ENCODE peak calls at places on chromosome 9, in seven cellular contexts. One of them, this sample, is unnamed.
A peak's percentile ranks its signal among the peaks of the same experiment; 100 is the strongest.

GRCh38 chr9:24698864-24699518 is 153.3 kb upstream of the IZUMO3 start:
- DNase-seq in NK-92 treated with Interleukin-12 subunit alpha and Interleukin-12 subunit beta, amount 100 ng/mL, for 24 hours: no peak
- DNase-seq in mammary epithelial cell: no peak
- DNase-seq in fibroblast of lung: no peak
- DNase-seq in hippocampal formation: no peak
- DNase-seq in ELR: no peak
- DNase-seq in GM12891: no peak
- DNase-seq in this sample: no peak

GRCh38 chr9:122382901-122383850 is 12.4 kb downstream of the PTGS1 start:
- DNase-seq in fibroblast of lung: peak; percentile 55
- DNase-seq in ELR: no peak
- DNase-seq in NK-92 treated with Interleukin-12 subunit alpha and Interleukin-12 subunit beta, amount 100 ng/mL, for 24 hours: no peak
- DNase-seq in hippocampal formation: no peak
- DNase-seq in GM12891: no peak
- DNase-seq in mammary epithelial cell: no peak
- DNase-seq in this sample: no peak

GRCh38 chr9:98551511-98552286 is 157.0 kb downstream of the GABBR2 start:
- DNase-seq in NK-92 treated with Interleukin-12 subunit alpha and Interleukin-12 subunit beta, amount 100 ng/mL, for 24 hours: no peak
- DNase-seq in fibroblast of lung: peak; percentile 63
- DNase-seq in hippocampal formation: no peak
- DNase-seq in GM12891: no peak
- DNase-seq in ELR: peak; percentile 81
- DNase-seq in mammary epithelial cell: peak; percentile 59
- DNase-seq in this sample: peak; percentile 81

GRCh38 chr9:37997636-37998374 is 71.2 kb downstream of the SHB start:
- DNase-seq in hippocampal formation: peak; percentile 46
- DNase-seq in GM12891: no peak
- DNase-seq in fibroblast of lung: no peak
- DNase-seq in mammary epithelial cell: no peak
- DNase-seq in ELR: no peak
- DNase-seq in NK-92 treated with Interleukin-12 subunit alpha and Interleukin-12 subunit beta, amount 100 ng/mL, for 24 hours: no peak
- DNase-seq in this sample: no peak

GRCh38 chr9:100427366-100428263 is 672 bp downstream of the MSANTD3 start:
- DNase-seq in mammary epithelial cell: peak; percentile 75
- DNase-seq in fibroblast of lung: peak; percentile 70
- DNase-seq in hippocampal formation: peak; percentile 37
- DNase-seq in GM12891: no peak
- DNase-seq in NK-92 treated with Interleukin-12 subunit alpha and Interleukin-12 subunit beta, amount 100 ng/mL, for 24 hours: no peak
- DNase-seq in ELR: peak; percentile 90
- DNase-seq in this sample: peak; percentile 52

GRCh38 chr9:136023401-136024225 is 62.4 kb upstream of the UBAC1 start:
- DNase-seq in hippocampal formation: no peak
- DNase-seq in fibroblast of lung: peak; percentile 78
- DNase-seq in NK-92 treated with Interleukin-12 subunit alpha and Interleukin-12 subunit beta, amount 100 ng/mL, for 24 hours: no peak
- DNase-seq in GM12891: no peak
- DNase-seq in mammary epithelial cell: peak; percentile 11
- DNase-seq in ELR: peak; percentile 37
- DNase-seq in this sample: no peak

GRCh38 chr9:130860458-130861316 is 25.6 kb downstream of the ABL1 start:
- DNase-seq in fibroblast of lung: peak; percentile 93
- DNase-seq in mammary epithelial cell: no peak
- DNase-seq in ELR: peak; percentile 99
- DNase-seq in hippocampal formation: no peak
- DNase-seq in GM12891: no peak
- DNase-seq in NK-92 treated with Interleukin-12 subunit alpha and Interleukin-12 subunit beta, amount 100 ng/mL, for 24 hours: no peak
- DNase-seq in this sample: peak; percentile 83

GRCh38 chr9:132543960-132544359 is 38.4 kb upstream of the BARHL1 start:
- DNase-seq in hippocampal formation: no peak
- DNase-seq in ELR: no peak
- DNase-seq in fibroblast of lung: no peak
- DNase-seq in NK-92 treated with Interleukin-12 subunit alpha and Interleukin-12 subunit beta, amount 100 ng/mL, for 24 hours: no peak
- DNase-seq in mammary epithelial cell: no peak
- DNase-seq in GM12891: no peak
- DNase-seq in this sample: no peak

GRCh38 chr9:136485651-136486050 is 2.8 kb upstream of the SEC16A start:
- DNase-seq in GM12891: no peak
- DNase-seq in ELR: no peak
- DNase-seq in fibroblast of lung: no peak
- DNase-seq in hippocampal formation: no peak
- DNase-seq in NK-92 treated with Interleukin-12 subunit alpha and Interleukin-12 subunit beta, amount 100 ng/mL, for 24 hours: no peak
- DNase-seq in mammary epithelial cell: no peak
- DNase-seq in this sample: no peak

GRCh38 chr9:100285080-100285479 is 67.7 kb downstream of the TEX10 start:
- DNase-seq in GM12891: no peak
- DNase-seq in hippocampal formation: no peak
- DNase-seq in fibroblast of lung: no peak
- DNase-seq in ELR: no peak
- DNase-seq in mammary epithelial cell: no peak
- DNase-seq in NK-92 treated with Interleukin-12 subunit alpha and Interleukin-12 subunit beta, amount 100 ng/mL, for 24 hours: no peak
- DNase-seq in this sample: no peak

GRCh38 chr9:117073539-117074336 is 341.1 kb downstream of the ASTN2 start:
- DNase-seq in fibroblast of lung: no peak
- DNase-seq in ELR: peak; percentile 2
- DNase-seq in NK-92 treated with Interleukin-12 subunit alpha and Interleukin-12 subunit beta, amount 100 ng/mL, for 24 hours: no peak
- DNase-seq in mammary epithelial cell: peak; percentile 16
- DNase-seq in GM12891: peak; percentile 20
- DNase-seq in hippocampal formation: no peak
- DNase-seq in this sample: peak; percentile 88

GRCh38 chr9:96219615-96220257 is 82.2 kb downstream of the HSD17B3 start:
- DNase-seq in mammary epithelial cell: peak; percentile 15
- DNase-seq in NK-92 treated with Interleukin-12 subunit alpha and Interleukin-12 subunit beta, amount 100 ng/mL, for 24 hours: no peak
- DNase-seq in hippocampal formation: no peak
- DNase-seq in ELR: peak; percentile 9
- DNase-seq in GM12891: no peak
- DNase-seq in fibroblast of lung: no peak
- DNase-seq in this sample: peak; percentile 14

GRCh38 chr9:92393686-92394085 is 10.7 kb downstream of the OGN start:
- DNase-seq in mammary epithelial cell: no peak
- DNase-seq in hippocampal formation: no peak
- DNase-seq in GM12891: no peak
- DNase-seq in NK-92 treated with Interleukin-12 subunit alpha and Interleukin-12 subunit beta, amount 100 ng/mL, for 24 hours: no peak
- DNase-seq in ELR: no peak
- DNase-seq in fibroblast of lung: peak; percentile 37
- DNase-seq in this sample: no peak

GRCh38 chr9:34929506-34930102 is 28.5 kb upstream of the PHF24 start:
- DNase-seq in mammary epithelial cell: peak; percentile 20
- DNase-seq in NK-92 treated with Interleukin-12 subunit alpha and Interleukin-12 subunit beta, amount 100 ng/mL, for 24 hours: no peak
- DNase-seq in GM12891: peak; percentile 17
- DNase-seq in ELR: peak; percentile 43
- DNase-seq in fibroblast of lung: peak; percentile 14
- DNase-seq in hippocampal formation: no peak
- DNase-seq in this sample: no peak

GRCh38 chr9:107358867-107359440 is 75.9 kb downstream of the RAD23B start:
- DNase-seq in ELR: no peak
- DNase-seq in GM12891: no peak
- DNase-seq in hippocampal formation: no peak
- DNase-seq in NK-92 treated with Interleukin-12 subunit alpha and Interleukin-12 subunit beta, amount 100 ng/mL, for 24 hours: no peak
- DNase-seq in fibroblast of lung: no peak
- DNase-seq in mammary epithelial cell: no peak
- DNase-seq in this sample: no peak

This sample was measured in trophoblast cell.